ENCODE peak calls at places on chromosomes 16 and 17, in ten cellular contexts. C is T-helper 9 cell; G is mesothelial cell of epicardium; M is RWPE1; P is NCI-H1694; U is nucleus accumbens; O is fibroblast of lung; X is GM12865; S is transverse colon; D is CD4-positive, CD25-positive, alpha-beta regulatory T cell. A is an unnamed sample.
A peak's percentile ranks its signal among the peaks of the same experiment; 100 is the strongest.

GRCh38 chr16:81517630-81518438 is 73.2 kb downstream of the CMIP start:
- DNase-seq in C (no peak), X (no peak), M (peak; percentile 44), U (no peak), S (no peak), G (no peak), O (peak; percentile 62), P (no peak), D (no peak), A (no peak)

GRCh38 chr16:17227278-17227677 is 243.5 kb downstream of the XYLT1 start:
- DNase-seq in D (no peak), S (no peak), P (no peak), X (no peak), M (peak; percentile 32), C (no peak), U (no peak), G (no peak), O (no peak), A (no peak)

GRCh38 chr17:75154195-75155106 is at the start of gene JPT1:
- DNase-seq in O (peak; percentile 99), X (peak; percentile 100), D (peak; percentile 96), S (peak; percentile 99), G (peak; percentile 95), C (peak; percentile 97), U (peak; percentile 97), P (peak; percentile 97), M (peak; percentile 99), A (peak; percentile 93)

GRCh38 chr17:4479982-4480751 is 18.5 kb upstream of the SPNS2 start:
- DNase-seq in D (no peak), G (no peak), P (no peak), S (no peak), X (no peak), O (no peak), U (no peak), C (no peak), M (no peak), A (no peak)

GRCh38 chr17:49501496-49501895 is 6.4 kb downstream of the NGFR start:
- DNase-seq in G (no peak), S (no peak), P (no peak), U (no peak), D (no peak), C (no peak), M (peak; percentile 78), O (no peak), X (no peak), A (no peak)

GRCh38 chr16:2826591-2827480 is 3.3 kb upstream of the ZG16B start:
- DNase-seq in U (no peak), S (peak; percentile 8), D (no peak), M (no peak), G (no peak), X (no peak), C (no peak), P (no peak), O (no peak), A (no peak)

GRCh38 chr16:29649560-29650494 is 13.2 kb upstream of the SPN start:
- DNase-seq in O (no peak), P (no peak), C (no peak), G (no peak), U (no peak), M (no peak), D (no peak), X (no peak), S (no peak), A (no peak)

GRCh38 chr16:69109486-69110270 is 4.2 kb downstream of the HAS3 start:
- DNase-seq in D (no peak), M (no peak), O (no peak), G (no peak), S (no peak), X (no peak), U (no peak), P (no peak), C (no peak), A (no peak)

GRCh38 chr16:88774544-88775393 is 10.3 kb downstream of the PIEZO1 start:
- DNase-seq in P (no peak), S (no peak), G (no peak), C (no peak), X (no peak), U (no peak), O (no peak), M (no peak), D (no peak), A (no peak)

GRCh38 chr17:74149597-74150427 is 53.7 kb upstream of the RPL38 start:
- DNase-seq in D (no peak), M (no peak), S (no peak), P (no peak), G (no peak), U (no peak), O (no peak), X (no peak), C (no peak), A (no peak)

GRCh38 chr17:50840311-50840851 is 5.0 kb downstream of the WFIKKN2 start:
- DNase-seq in D (no peak), O (no peak), C (no peak), U (no peak), M (no peak), X (no peak), G (no peak), S (no peak), P (no peak), A (no peak)

GRCh38 chr16:84198401-84198800 is 7.4 kb downstream of the ADAD2 start:
- DNase-seq in X (no peak), G (no peak), M (peak; percentile 31), C (no peak), O (peak; percentile 49), U (no peak), D (no peak), S (no peak), P (no peak), A (no peak)

GRCh38 chr17:66763056-66763455 is 71.9 kb upstream of the CACNG5 start:
- DNase-seq in S (no peak), O (no peak), G (no peak), M (no peak), U (no peak), D (no peak), P (no peak), X (no peak), C (no peak), A (no peak)

GRCh38 chr17:72812823-72813222 is 279.7 kb downstream of the SLC39A11 start:
- DNase-seq in G (no peak), O (peak; percentile 66), P (no peak), X (no peak), C (no peak), D (no peak), U (no peak), M (peak; percentile 71), S (no peak), A (no peak)

GRCh38 chr16:50244504-50245416 is 21.6 kb upstream of the ADCY7 start:
- DNase-seq in S (no peak), M (peak; percentile 36), G (no peak), O (no peak), P (no peak), D (no peak), C (no peak), U (no peak), X (no peak), A (no peak)

GRCh38 chr17:74744714-74745547 is 3.5 kb upstream of the NHERF1 start:
- DNase-seq in U (peak; percentile 78), X (peak; percentile 80), P (peak; percentile 64), D (peak; percentile 79), M (peak; percentile 75), C (peak; percentile 86), S (peak; percentile 94), G (peak; percentile 62), O (peak; percentile 65), A (peak; percentile 95)

GRCh38 chr17:67018429-67019125 is 25.8 kb upstream of the CACNG1 start:
- DNase-seq in U (no peak), O (no peak), P (no peak), X (no peak), D (no peak), C (no peak), S (peak; percentile 9), G (no peak), M (no peak), A (no peak)

GRCh38 chr17:73481672-73482071 is 162.6 kb downstream of the SDK2 start:
- DNase-seq in U (no peak), P (peak; percentile 82), X (no peak), O (no peak), G (no peak), D (no peak), C (no peak), S (no peak), M (no peak), A (no peak)

GRCh38 chr17:73691321-73691766 is 47.1 kb upstream of the SDK2 start:
- DNase-seq in C (no peak), P (no peak), M (no peak), S (no peak), X (no peak), O (no peak), G (no peak), D (no peak), U (no peak), A (no peak)